ENCODE peak calls at places on chromosomes 1 and 21, in ten cellular contexts. M, Q, O, R, B, C, T, X, I and A are unnamed samples.

GRCh38 chr1:150309758-150310495 is 11.4 kb upstream of the PRPF3 start:
- DNase-seq in M (no peak), Q (peak), O (no peak), R (peak), B (no peak), C (no peak), T (no peak), X (peak), I (no peak), A (peak)

GRCh38 chr1:217076902-217077301 is 353.7 kb upstream of the ESRRG start:
- DNase-seq in M (no peak), Q (no peak), O (no peak), R (peak), B (no peak), C (no peak), T (no peak), X (no peak), I (no peak), A (no peak)

GRCh38 chr21:35075546-35075945 is 26.4 kb upstream of the RUNX1 start:
- DNase-seq in M (peak), Q (no peak), O (no peak), R (no peak), B (no peak), C (no peak), T (no peak), X (peak), I (no peak), A (peak)

GRCh38 chr1:76868154-76868882 is 1.0 kb downstream of the ST6GALNAC5 start:
- DNase-seq in M (peak), Q (no peak), O (no peak), R (no peak), B (peak), C (no peak), T (no peak), X (peak), I (peak), A (no peak)

GRCh38 chr21:45080639-45081414 is 6.4 kb downstream of the ADARB1 start:
- DNase-seq in M (no peak), Q (no peak), O (no peak), R (no peak), B (no peak), C (peak), T (no peak), X (peak), I (no peak), A (no peak)

GRCh38 chr1:15751739-15752138 is 6.9 kb upstream of the FBLIM1 start:
- DNase-seq in M (no peak), Q (no peak), O (no peak), R (no peak), B (no peak), C (no peak), T (no peak), X (no peak), I (no peak), A (no peak)

GRCh38 chr21:19998450-19998849 is 999.8 kb upstream of the NCAM2 start:
- DNase-seq in M (no peak), Q (no peak), O (no peak), R (no peak), B (no peak), C (no peak), T (no peak), X (no peak), I (no peak), A (no peak)

GRCh38 chr1:166974647-166975345 is 544 bp downstream of the ILDR2 start:
- DNase-seq in M (no peak), Q (no peak), O (peak), R (no peak), B (no peak), C (no peak), T (no peak), X (no peak), I (peak), A (no peak)

GRCh38 chr1:231684333-231685244 is 58.0 kb downstream of the DISC1 start:
- DNase-seq in M (no peak), Q (peak), O (no peak), R (peak), B (peak), C (peak), T (no peak), X (peak), I (no peak), A (no peak)

GRCh38 chr1:63498106-63498505 is 24.9 kb downstream of the ITGB3BP start:
- DNase-seq in M (no peak), Q (no peak), O (no peak), R (no peak), B (no peak), C (no peak), T (no peak), X (no peak), I (no peak), A (no peak)

GRCh38 chr1:52186449-52186848 is 44.6 kb downstream of the ZFYVE9 start:
- DNase-seq in M (no peak), Q (no peak), O (no peak), R (no peak), B (no peak), C (no peak), T (no peak), X (no peak), I (no peak), A (no peak)

GRCh38 chr1:21449906-21450305 is 10.0 kb downstream of the NBPF3 start:
- DNase-seq in M (no peak), Q (no peak), O (no peak), R (no peak), B (no peak), C (no peak), T (no peak), X (peak), I (no peak), A (no peak)

GRCh38 chr1:26998319-26999300 is 5.1 kb downstream of the TRNP1 start:
- DNase-seq in M (no peak), Q (no peak), O (no peak), R (no peak), B (no peak), C (no peak), T (no peak), X (no peak), I (no peak), A (no peak)

GRCh38 chr1:245978915-245979314 is 528.2 kb downstream of the SMYD3 start:
- DNase-seq in M (no peak), Q (no peak), O (no peak), R (no peak), B (no peak), C (no peak), T (no peak), X (no peak), I (no peak), A (no peak)

GRCh38 chr1:208604295-208604694 is 360.1 kb upstream of the PLXNA2 start:
- DNase-seq in M (no peak), Q (no peak), O (no peak), R (no peak), B (no peak), C (no peak), T (peak), X (peak), I (no peak), A (no peak)

GRCh38 chr1:107750364-107750959 is 214.5 kb downstream of the VAV3 start:
- DNase-seq in M (peak), Q (peak), O (peak), R (peak), B (peak), C (peak), T (no peak), X (peak), I (peak), A (peak)

GRCh38 chr1:179016694-179017382 is 8.9 kb upstream of the FAM20B start:
- DNase-seq in M (peak), Q (peak), O (no peak), R (peak), B (peak), C (peak), T (no peak), X (peak), I (no peak), A (peak)

GRCh38 chr1:119279441-119280415 is 88.9 kb upstream of the HAO2 start:
- DNase-seq in M (no peak), Q (no peak), O (no peak), R (no peak), B (no peak), C (peak), T (no peak), X (peak), I (no peak), A (peak)

GRCh38 chr1:54331843-54332688 is 74.1 kb downstream of the SSBP3 start:
- DNase-seq in M (no peak), Q (no peak), O (no peak), R (no peak), B (no peak), C (no peak), T (no peak), X (no peak), I (no peak), A (peak)

GRCh38 chr1:8211620-8212442 is 106.1 kb upstream of the SLC45A1 start:
- DNase-seq in M (peak), Q (no peak), O (no peak), R (no peak), B (peak), C (peak), T (no peak), X (peak), I (no peak), A (peak)

GRCh38 chr1:32404956-32405355 is 10.7 kb upstream of the BSDC1 start:
- DNase-seq in M (no peak), Q (no peak), O (no peak), R (no peak), B (no peak), C (no peak), T (no peak), X (peak), I (no peak), A (no peak)

GRCh38 chr21:46091118-46091517 is 6.8 kb upstream of the COL6A2 start:
- DNase-seq in M (no peak), Q (no peak), O (no peak), R (no peak), B (no peak), C (no peak), T (no peak), X (no peak), I (no peak), A (no peak)

GRCh38 chr1:77605246-77606026 is 77.0 kb downstream of the ZZZ3 start:
- DNase-seq in M (peak), Q (no peak), O (no peak), R (peak), B (peak), C (peak), T (no peak), X (peak), I (no peak), A (peak)

GRCh38 chr1:62530516-62531154 is 66.7 kb upstream of the ANGPTL3 start:
- DNase-seq in M (peak), Q (peak), O (no peak), R (no peak), B (peak), C (no peak), T (no peak), X (peak), I (peak), A (no peak)